ENCODE peak calls at places on chromosomes 7 and 10, in ten cellular contexts. B is right lobe of liver, W is vagina, H is retinal pigment epithelial cell, Z is bronchial epithelial cell, J is pancreas, N is cardiac fibroblast, P is breast epithelium, U is astrocyte of the spinal cord, Q is brain microvascular endothelial cell. T is an unnamed sample.
A peak's percentile ranks its signal among the peaks of the same experiment; 100 is the strongest.

GRCh38 chr10:5665380-5666323 is 743 bp downstream of the ASB13 start:
- DNase-seq in B (peak; percentile 67), N (peak; percentile 18), U (no peak), P (no peak), Q (no peak), Z (peak; percentile 19), W (peak; percentile 72), J (peak; percentile 75), H (no peak), T (no peak)

GRCh38 chr7:157394246-157395191 is 57.7 kb downstream of the DNAJB6 start:
- DNase-seq in P (no peak), H (no peak), Q (peak; percentile 18), Z (peak; percentile 50), W (no peak), J (no peak), B (no peak), N (peak; percentile 52), U (peak; percentile 22), T (no peak)

GRCh38 chr7:76280408-76280807 is 22.1 kb upstream of the HSPB1 start:
- DNase-seq in J (no peak), Z (no peak), B (no peak), U (no peak), P (no peak), N (no peak), Q (no peak), H (no peak), W (no peak), T (no peak)

GRCh38 chr10:35195361-35196306 is 69.0 kb downstream of the CREM start:
- DNase-seq in Q (peak; percentile 95), H (peak; percentile 96), N (peak; percentile 98), J (no peak), W (peak; percentile 94), B (no peak), Z (peak; percentile 95), U (peak; percentile 98), P (peak; percentile 60), T (peak; percentile 52)

GRCh38 chr10:128530301-128530700 is 404.1 kb upstream of the MKI67 start:
- DNase-seq in W (no peak), P (no peak), B (no peak), H (no peak), Q (no peak), U (no peak), Z (no peak), J (no peak), N (peak; percentile 10), T (no peak)

GRCh38 chr7:147586526-147586925 is 1004.0 kb upstream of the C7orf33 start:
- DNase-seq in W (no peak), H (no peak), B (no peak), U (no peak), J (no peak), N (peak; percentile 28), Z (peak; percentile 21), Q (no peak), P (no peak), T (no peak)

GRCh38 chr7:82534687-82535086 is 91.1 kb upstream of the CACNA2D1 start:
- DNase-seq in U (peak; percentile 42), P (peak; percentile 48), J (no peak), N (peak; percentile 58), Q (peak; percentile 49), W (no peak), H (no peak), B (no peak), Z (peak; percentile 70), T (peak; percentile 89)

GRCh38 chr7:77575187-77575586 is 38.1 kb downstream of the PTPN12 start:
- DNase-seq in U (no peak), B (no peak), N (no peak), W (no peak), H (no peak), Z (no peak), Q (no peak), J (no peak), P (no peak), T (no peak)

GRCh38 chr7:16814987-16815386 is 10.2 kb upstream of the AGR2 start:
- DNase-seq in U (no peak), J (no peak), B (no peak), H (no peak), N (no peak), Q (no peak), P (no peak), Z (peak; percentile 44), W (no peak), T (no peak)

DNA sequence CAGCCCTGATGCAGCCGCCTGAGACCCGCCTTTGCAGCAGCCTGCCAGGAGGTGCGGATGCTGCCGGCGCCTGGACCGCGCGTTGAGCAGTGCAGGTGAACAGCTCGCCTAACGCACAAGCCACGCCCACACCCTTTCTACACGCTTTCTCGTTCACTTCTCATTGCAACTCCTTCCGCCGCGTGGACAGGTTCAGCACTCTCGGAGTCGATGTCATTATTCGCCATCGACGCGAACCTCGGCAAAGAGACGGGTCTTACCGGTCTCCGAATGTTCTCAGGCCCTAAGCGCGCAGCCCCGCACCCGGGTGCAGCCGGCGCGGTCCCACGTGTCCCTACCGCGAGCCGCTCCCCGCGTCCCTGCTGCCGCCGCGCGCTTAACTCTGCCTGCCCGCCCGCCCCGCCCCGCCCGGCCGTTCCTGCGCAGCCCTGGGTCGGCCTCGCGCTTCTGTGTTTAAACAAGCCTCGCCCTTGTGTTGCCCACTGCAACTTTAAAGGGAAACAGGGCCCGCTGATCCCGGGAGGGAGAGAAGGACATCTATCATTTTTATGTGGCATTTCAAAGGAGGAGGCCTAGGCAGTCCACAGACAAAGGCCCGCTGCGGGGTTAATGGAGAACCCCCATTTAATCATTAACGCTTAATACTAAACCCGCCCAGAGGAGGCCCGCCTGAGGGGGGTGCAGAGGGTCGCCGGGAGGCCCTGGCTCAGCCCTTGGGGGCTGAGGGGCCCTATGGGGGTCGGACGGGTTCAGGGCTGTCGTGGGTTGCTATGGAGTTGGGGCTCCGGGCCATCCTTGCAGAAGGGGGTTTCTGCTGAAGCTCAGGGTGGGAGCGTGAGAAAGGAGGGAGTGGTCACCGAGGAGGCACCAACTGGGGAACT is 128.5 kb downstream of the WDR11 start:
- DNase-seq in N (no peak), B (peak; percentile 53), Q (peak; percentile 2), H (no peak), W (no peak), P (peak; percentile 28), U (no peak), J (peak; percentile 77), Z (peak; percentile 53), T (peak; percentile 22)
- H3K4me3 ChIP-seq in N (no peak overlapping the region), B (peak overlapping the region; percentile 18), Q (no peak overlapping the region), H (peak overlapping the region; percentile 44), W (peak overlapping the region; percentile 23), P (peak overlapping the region; percentile 42), U (no peak overlapping the region), J (peak overlapping the region; percentile 15), Z (peak overlapping the region; percentile 39), T (peak overlapping the region; percentile 27)

DNA sequence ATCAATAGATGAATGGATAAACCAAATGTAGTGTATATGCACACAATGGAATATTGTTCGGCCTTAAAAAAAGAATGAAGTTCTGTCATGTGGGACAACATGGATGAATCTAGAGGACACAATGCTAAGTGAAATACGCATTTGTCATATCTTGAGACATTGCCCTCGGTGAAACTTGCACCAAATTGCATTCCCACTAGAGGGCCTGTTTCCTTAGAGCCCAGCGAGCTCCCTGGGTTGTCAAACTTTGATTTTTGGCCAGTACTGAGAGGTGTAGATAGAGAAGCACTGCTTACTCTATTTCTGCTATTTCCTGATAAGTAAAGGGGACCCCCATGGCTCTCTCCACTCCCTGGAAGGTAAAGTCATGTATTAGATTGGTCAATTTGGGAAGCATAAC is 157.1 kb downstream of the GPAM start:
- DNase-seq in Q (no peak), H (no peak), W (no peak), B (no peak), U (no peak), Z (no peak), P (no peak), J (no peak), N (no peak), T (no peak)
- TF ChIP-seq CTCF in Q (no peak), H (no peak), W (no peak), B (peak; percentile 26), U (no peak), Z (no peak), P (no peak), J (no peak), N (no peak), T (peak; percentile 56)

DNA sequence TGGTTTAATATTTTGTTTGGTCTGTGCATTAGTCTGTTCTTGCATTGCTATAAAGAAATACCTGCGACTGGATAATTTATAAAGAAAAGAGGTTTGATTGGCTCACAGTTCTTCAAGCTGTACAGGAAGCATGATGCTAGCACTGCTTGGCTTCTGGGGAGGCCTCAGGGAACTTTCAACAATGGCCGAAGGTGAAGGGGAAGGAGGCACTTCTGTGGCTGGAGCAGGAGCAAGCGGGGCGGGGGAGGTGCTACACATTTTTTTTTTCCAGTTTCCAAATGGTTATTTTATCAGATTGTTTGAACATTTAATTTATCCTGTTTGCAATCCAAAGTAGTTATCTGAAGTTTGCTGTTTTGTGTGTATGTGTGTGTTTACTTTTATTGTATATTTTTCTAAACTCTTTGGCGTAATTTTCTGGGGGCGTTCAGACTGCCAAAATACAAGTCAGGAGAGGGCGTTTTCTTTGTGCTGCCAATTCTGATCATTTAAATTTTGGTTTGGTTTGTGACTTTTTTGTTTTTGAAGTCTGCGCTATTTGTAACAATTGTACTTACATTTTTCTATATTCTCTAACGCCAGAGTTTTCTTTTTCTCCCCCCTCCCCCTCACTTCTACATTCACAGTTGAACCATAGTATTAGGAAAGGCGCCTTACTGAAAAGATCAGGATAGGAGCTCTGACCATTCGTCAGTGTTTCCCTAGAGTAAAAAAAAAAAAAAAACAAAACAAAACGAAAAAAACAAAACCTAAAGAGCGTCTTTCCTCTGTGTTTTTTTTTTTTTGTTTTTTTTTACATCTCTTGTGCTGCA is 58.5 kb downstream of the ZNF783 start:
- DNase-seq in J (no peak), H (no peak), U (no peak), N (no peak), Z (no peak), W (no peak), P (no peak), B (no peak), Q (no peak), T (no peak)
- H3K4me3 ChIP-seq in J (no peak overlapping the region), H (no peak overlapping the region), U (no peak overlapping the region), N (no peak overlapping the region), Z (no peak overlapping the region), W (no peak overlapping the region), P (no peak overlapping the region), B (no peak overlapping the region), Q (no peak overlapping the region), T (no peak overlapping the region)

GRCh38 chr7:142301299-142301698 is 43.4 kb upstream of the PRSS58 start:
- DNase-seq in W (no peak), U (no peak), J (no peak), B (no peak), Q (no peak), N (no peak), Z (no peak), H (no peak), P (no peak), T (no peak)

GRCh38 chr7:142300689-142301088 is 42.8 kb upstream of the PRSS58 start:
- DNase-seq in B (no peak), Q (no peak), P (no peak), U (no peak), N (no peak), J (no peak), H (no peak), Z (no peak), W (no peak), T (no peak)

GRCh38 chr7:142301923-142302550 is 44.2 kb upstream of the PRSS58 start:
- DNase-seq in B (no peak), W (no peak), N (peak; percentile 42), P (no peak), J (no peak), Z (peak; percentile 22), Q (no peak), U (peak; percentile 12), H (no peak), T (no peak)

GRCh38 chr7:142307246-142307900 is 49.5 kb upstream of the PRSS58 start:
- DNase-seq in Z (no peak), N (no peak), W (no peak), U (no peak), Q (no peak), H (no peak), P (no peak), J (no peak), B (no peak), T (no peak)

GRCh38 chr7:142303650-142304049 is 45.8 kb upstream of the PRSS58 start:
- DNase-seq in J (no peak), N (peak; percentile 20), W (no peak), Q (no peak), P (no peak), H (no peak), B (no peak), Z (peak; percentile 25), U (no peak), T (no peak)
- TF ChIP-seq CTCF in J (no peak), N (no peak), W (no peak), Q (peak; percentile 30), P (no peak), H (peak; percentile 46), B (peak; percentile 17), Z (peak; percentile 23), U (no peak), T (peak; percentile 74)